ENCODE peak calls at places on chromosomes 11 and 22, in nine cellular contexts. F is spleen, L is stomach, Q is gastrocnemius medialis, U is HCT116, C is breast epithelium, X is uterus, Y is adrenal gland, K is A549. P is an unnamed sample.

GRCh38 chr11:12467610-12468009 is 90.2 kb downstream of the PARVA start:
- DNase-seq in F (no peak), L (no peak), Q (no peak), U (no peak), C (no peak), X (no peak), Y (no peak), K (no peak), P (no peak)

GRCh38 chr11:108370315-108370714 is 97.0 kb downstream of the C11orf65 start:
- DNase-seq in F (no peak), L (no peak), Q (no peak), U (no peak), C (no peak), X (no peak), Y (no peak), K (no peak), P (no peak)

GRCh38 chr22:50737728-50738648 is at the start of gene ACR:
- DNase-seq in F (peak; percentile 54), L (peak; percentile 13), Q (peak; percentile 5), U (no peak), C (peak; percentile 11), X (no peak), Y (peak; percentile 3), K (no peak), P (no peak)

GRCh38 chr11:134677338-134677948 is 265.4 kb upstream of the B3GAT1 start:
- DNase-seq in F (peak; percentile 40), L (no peak), Q (no peak), U (no peak), C (no peak), X (no peak), Y (no peak), K (no peak), P (no peak)

GRCh38 chr22:31625257-31625640 is 36.8 kb downstream of the PISD start:
- DNase-seq in F (no peak), L (no peak), Q (no peak), U (no peak), C (no peak), X (no peak), Y (no peak), K (no peak), P (no peak)

GRCh38 chr11:113991718-113992458 is 17.0 kb downstream of the HTR3A start:
- DNase-seq in F (no peak), L (no peak), Q (no peak), U (no peak), C (no peak), X (no peak), Y (no peak), K (no peak), P (no peak)

GRCh38 chr22:39669432-39669831 is 98.9 kb downstream of the CACNA1I start:
- DNase-seq in F (no peak), L (no peak), Q (no peak), U (no peak), C (no peak), X (no peak), Y (no peak), K (no peak), P (no peak)

GRCh38 chr22:28072066-28072465 is 153.0 kb upstream of the PITPNB start:
- DNase-seq in F (no peak), L (no peak), Q (no peak), U (no peak), C (no peak), X (no peak), Y (no peak), K (no peak), P (no peak)

GRCh38 chr11:117945047-117945820 is 16.0 kb upstream of the TMPRSS13 start:
- DNase-seq in F (no peak), L (peak; percentile 10), Q (no peak), U (no peak), C (no peak), X (no peak), Y (no peak), K (no peak), P (no peak)

GRCh38 chr11:65489061-65489705 is 9.7 kb upstream of the MALAT1 start:
- DNase-seq in F (no peak), L (no peak), Q (peak; percentile 70), U (no peak), C (peak; percentile 83), X (peak; percentile 75), Y (peak; percentile 78), K (no peak), P (peak; percentile 57)

GRCh38 chr11:57515332-57516060 is at the start of gene SLC43A1:
- DNase-seq in F (peak; percentile 85), L (peak; percentile 66), Q (peak; percentile 60), U (no peak), C (no peak), X (peak; percentile 65), Y (peak; percentile 65), K (peak; percentile 65), P (peak; percentile 86)

GRCh38 chr11:15923169-15923568 is 433.2 kb downstream of the SOX6 start:
- DNase-seq in F (no peak), L (no peak), Q (no peak), U (no peak), C (no peak), X (no peak), Y (no peak), K (no peak), P (no peak)

GRCh38 chr11:44096360-44097188 is 1.1 kb downstream of the EXT2 start:
- DNase-seq in F (peak; percentile 84), L (no peak), Q (no peak), U (no peak), C (no peak), X (no peak), Y (no peak), K (peak; percentile 10), P (no peak)

GRCh38 chr22:23690713-23691112 is at the start of gene RGL4:
- DNase-seq in F (no peak), L (peak; percentile 20), Q (no peak), U (no peak), C (no peak), X (no peak), Y (no peak), K (no peak), P (no peak)

DNA sequence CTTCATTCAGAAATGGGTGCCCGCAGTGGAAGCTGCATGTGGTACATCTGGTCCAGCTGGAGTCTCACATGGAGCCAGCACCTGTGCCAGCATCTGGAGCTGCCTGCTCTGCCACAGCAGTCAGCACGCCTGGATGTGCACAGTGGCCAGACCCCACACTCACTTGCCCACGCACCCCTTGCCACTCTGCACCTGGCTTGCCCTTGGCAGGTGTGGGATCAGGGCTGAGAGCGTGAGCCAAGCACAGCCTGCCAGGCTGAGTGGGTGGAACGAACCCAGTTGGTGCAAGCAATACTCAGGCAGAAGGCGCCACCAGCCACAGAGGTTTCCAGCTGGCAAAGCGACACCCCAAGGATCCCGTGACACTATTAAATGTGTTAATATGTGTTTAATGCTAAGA is 95.5 kb upstream of the AMOTL1 start:
- DNase-seq in F (no peak), L (no peak), Q (peak; percentile 79), U (no peak), C (no peak), X (no peak), Y (no peak), K (no peak), P (no peak)
- TF ChIP-seq POLR2A in F (no peak), L (no peak), Q (no peak), U (no peak), C (no peak), X (no peak), Y (no peak), K (no peak), P (no peak)

DNA sequence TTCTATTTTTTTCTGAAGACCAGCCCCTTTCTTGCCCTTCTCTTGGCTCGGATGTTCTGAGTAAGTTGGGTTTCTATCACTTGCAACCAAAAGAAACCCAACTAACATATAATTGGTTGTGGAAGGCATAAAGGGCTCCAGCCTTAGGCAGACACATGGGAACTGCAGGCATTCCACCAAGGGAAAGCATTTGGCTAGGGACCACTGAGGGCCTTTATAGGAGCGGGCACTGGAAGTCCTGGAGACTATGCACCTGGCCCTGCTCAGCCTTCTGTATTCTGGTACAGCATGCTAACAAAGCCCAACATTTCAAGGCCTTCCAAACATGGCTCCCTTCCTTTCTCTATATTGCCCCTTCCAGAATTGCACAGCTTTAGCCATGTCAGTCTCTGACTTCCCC is 17.6 kb upstream of the LMO1 start:
- DNase-seq in F (no peak), L (no peak), Q (no peak), U (no peak), C (no peak), X (no peak), Y (no peak), K (no peak), P (no peak)
- TF ChIP-seq POLR2A in F (no peak), L (no peak), Q (no peak), U (no peak), C (no peak), X (no peak), Y (no peak), K (no peak), P (no peak)

GRCh38 chr22:37166675-37167066 is 17.0 kb upstream of the IL2RB start:
- DNase-seq in F (peak; percentile 96), L (peak; percentile 88), Q (peak; percentile 85), U (no peak), C (peak; percentile 66), X (peak; percentile 86), Y (peak; percentile 89), K (peak; percentile 91), P (peak; percentile 86)
- TF ChIP-seq POLR2A in F (no peak), L (no peak), Q (no peak), U (no peak), C (no peak), X (no peak), Y (no peak), K (no peak), P (no peak)

GRCh38 chr11:1880746-1881441 is 10.8 kb downstream of the PRR33 start:
- DNase-seq in F (peak; percentile 69), L (no peak), Q (no peak), U (no peak), C (no peak), X (peak; percentile 14), Y (no peak), K (no peak), P (no peak)

GRCh38 chr11:1883342-1884122 is 8.2 kb downstream of the PRR33 start:
- DNase-seq in F (peak; percentile 71), L (no peak), Q (no peak), U (no peak), C (no peak), X (peak; percentile 14), Y (no peak), K (no peak), P (no peak)

GRCh38 chr11:1879941-1880720 is 11.6 kb downstream of the PRR33 start:
- DNase-seq in F (peak; percentile 83), L (no peak), Q (peak; percentile 53), U (no peak), C (no peak), X (peak; percentile 77), Y (peak; percentile 77), K (no peak), P (no peak)

GRCh38 chr11:1882265-1883238 is 9.1 kb downstream of the PRR33 start:
- DNase-seq in F (peak; percentile 96), L (peak; percentile 82), Q (peak; percentile 81), U (peak; percentile 43), C (peak; percentile 57), X (peak; percentile 79), Y (peak; percentile 83), K (peak; percentile 89), P (peak; percentile 87)

GRCh38 chr11:1881442-1882264 is 10.0 kb downstream of the PRR33 start:
- DNase-seq in F (peak; percentile 91), L (no peak), Q (peak; percentile 45), U (no peak), C (no peak), X (peak; percentile 45), Y (peak; percentile 24), K (no peak), P (no peak)
- TF ChIP-seq POLR2A in F (no peak), L (no peak), Q (peak; percentile 10), U (no peak), C (no peak), X (no peak), Y (no peak), K (no peak), P (no peak)

P was measured in right lobe of liver.